ENCODE peak calls at places on chromosomes 2 and 18, in nine cellular contexts. L is CD4-positive, CD25-positive, alpha-beta regulatory T cell; T is AG04450; B is adipocyte; Q is adrenal gland; P is aorta; I is tibial artery; N is dorsolateral prefrontal cortex; U is GM23248. W is an unnamed sample.

GRCh38 chr18:58051765-58052460 is 7.9 kb downstream of the NEDD4L start:
- DNase-seq in I (no peak), Q (no peak), U (peak), P (no peak), N (no peak), L (peak), T (no peak), B (peak), W (no peak)

GRCh38 chr2:106261871-106262321 is 67.8 kb upstream of the UXS1 start:
- DNase-seq in N (no peak), U (no peak), I (no peak), L (no peak), P (no peak), B (no peak), Q (no peak), T (no peak), W (no peak)

GRCh38 chr2:191995285-191995684 is 148.4 kb upstream of the CAVIN2 start:
- DNase-seq in T (no peak), I (no peak), Q (no peak), L (no peak), B (no peak), N (no peak), P (no peak), U (peak), W (no peak)

GRCh38 chr2:183125659-183126341 is 1.6 kb downstream of the NUP35 start:
- DNase-seq in L (no peak), P (no peak), I (no peak), B (no peak), U (no peak), T (no peak), Q (no peak), N (no peak), W (no peak)

GRCh38 chr2:26018184-26018716 is 15.6 kb upstream of the RAB10 start:
- DNase-seq in L (no peak), I (peak), B (peak), Q (peak), U (peak), T (peak), N (peak), P (peak), W (no peak)

GRCh38 chr2:191020742-191021381 is 6.9 kb upstream of the STAT1 start:
- DNase-seq in T (peak), B (peak), P (no peak), N (no peak), U (peak), I (peak), L (peak), Q (peak), W (peak)

GRCh38 chr2:149857344-149857743 is 269.8 kb upstream of the MMADHC start:
- DNase-seq in P (no peak), N (no peak), T (no peak), I (no peak), U (peak), Q (no peak), L (no peak), B (peak), W (no peak)

GRCh38 chr2:188201639-188202038 is 90.0 kb upstream of the GULP1 start:
- DNase-seq in L (no peak), T (no peak), I (no peak), P (no peak), Q (no peak), N (no peak), U (no peak), B (no peak), W (no peak)

GRCh38 chr2:145764631-145765030 is 1244.7 kb upstream of the ZEB2 start:
- DNase-seq in I (peak), U (no peak), L (no peak), T (no peak), B (peak), N (no peak), Q (no peak), P (no peak), W (no peak)

GRCh38 chr2:113179446-113180045 is 5.8 kb downstream of the PSD4 start:
- DNase-seq in B (no peak), U (no peak), P (peak), I (no peak), T (no peak), L (no peak), N (no peak), Q (no peak), W (no peak)

GRCh38 chr2:71843391-71843850 is 304.2 kb downstream of the CYP26B1 start:
- DNase-seq in N (no peak), B (peak), Q (no peak), L (no peak), U (peak), T (no peak), I (no peak), P (peak), W (no peak)

GRCh38 chr2:230924470-230925341 is at the start of gene GPR55:
- DNase-seq in N (peak), U (no peak), B (no peak), T (no peak), I (peak), Q (no peak), L (peak), P (no peak), W (no peak)

GRCh38 chr2:207770602-207771404 is 1.1 kb upstream of the FZD5 start:
- DNase-seq in N (peak), B (peak), T (no peak), I (peak), U (peak), P (peak), L (peak), Q (no peak), W (no peak)
- H3K4me3 ChIP-seq in N (peak), B (peak), T (no peak), I (peak), U (peak), P (no peak), L (peak), Q (no peak), W (no peak)

GRCh38 chr2:62431512-62431911 is 74.5 kb downstream of the TMEM17 start:
- DNase-seq in L (no peak), U (no peak), N (no peak), I (no peak), T (no peak), P (no peak), B (no peak), Q (no peak), W (no peak)

GRCh38 chr2:62439425-62439824 is 66.6 kb downstream of the TMEM17 start:
- DNase-seq in B (no peak), L (no peak), U (no peak), I (no peak), T (no peak), N (no peak), Q (no peak), P (no peak), W (no peak)

GRCh38 chr2:62437785-62438184 is 68.2 kb downstream of the TMEM17 start:
- DNase-seq in I (no peak), T (no peak), N (no peak), U (no peak), Q (no peak), B (no peak), P (no peak), L (no peak), W (no peak)

GRCh38 chr2:62432407-62432806 is 73.6 kb downstream of the TMEM17 start:
- DNase-seq in L (no peak), U (no peak), N (no peak), Q (no peak), P (no peak), T (no peak), B (no peak), I (no peak), W (no peak)

DNA sequence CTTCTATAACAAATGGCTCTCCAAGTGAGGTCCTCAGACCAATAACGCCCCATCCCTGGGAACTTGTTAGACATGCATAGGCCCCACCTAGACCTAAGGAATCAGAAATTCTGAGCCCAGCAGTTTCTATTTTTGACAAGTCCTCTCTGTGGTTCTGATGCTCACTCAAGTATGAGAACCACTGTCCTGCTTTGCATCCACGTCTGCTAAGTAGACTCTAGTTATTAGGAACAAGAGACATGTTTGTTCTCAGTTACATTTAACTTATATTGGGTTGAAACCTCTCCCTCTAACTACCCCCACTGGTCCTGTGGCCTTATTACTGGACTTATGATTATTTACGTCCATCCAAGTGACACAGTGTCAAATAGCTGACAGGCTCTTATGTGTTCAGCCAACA is 70.3 kb downstream of the TMEM17 start:
- DNase-seq in T (no peak), N (no peak), Q (no peak), L (no peak), P (no peak), B (no peak), I (no peak), U (no peak), W (no peak)
- H3K4me3 ChIP-seq in T (no peak), N (no peak), Q (no peak), L (no peak), P (no peak), B (no peak), I (no peak), U (no peak), W (no peak)

DNA sequence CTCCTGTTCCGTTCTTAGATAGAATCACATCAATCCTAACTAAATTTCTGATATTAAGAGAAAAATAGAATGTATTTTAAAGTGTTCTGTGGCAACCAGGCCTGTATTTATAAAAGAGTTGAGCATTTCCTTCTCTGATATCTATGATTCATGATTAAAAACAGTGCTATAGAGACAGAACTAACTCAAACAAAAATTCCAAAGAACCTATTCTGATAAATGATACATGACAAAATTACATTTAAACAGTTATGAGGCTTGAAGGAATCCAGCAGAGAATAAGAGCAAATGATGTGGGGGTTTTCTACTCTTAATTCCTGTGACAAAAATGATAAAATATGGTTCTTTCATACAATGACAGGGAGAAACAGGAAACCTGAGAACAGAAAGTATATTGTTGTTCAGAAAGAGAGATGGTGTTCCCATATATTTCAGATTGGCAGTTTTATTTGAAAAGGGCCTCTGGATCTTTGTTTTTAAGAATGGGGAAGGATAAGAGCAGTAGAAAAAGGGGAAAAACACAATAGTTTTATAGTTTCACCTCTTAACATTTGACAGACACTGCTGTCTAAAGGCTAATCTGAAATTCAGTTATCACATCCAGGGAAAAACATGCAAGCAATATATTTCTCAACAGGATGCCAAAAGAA is 944.3 kb downstream of the LRP1B start:
- DNase-seq in B (peak), L (no peak), N (no peak), P (no peak), U (no peak), Q (no peak), I (no peak), T (no peak), W (no peak)
- H3K4me3 ChIP-seq in B (no peak), L (no peak), N (no peak), P (no peak), U (no peak), Q (no peak), I (no peak), T (no peak), W (no peak)

DNA sequence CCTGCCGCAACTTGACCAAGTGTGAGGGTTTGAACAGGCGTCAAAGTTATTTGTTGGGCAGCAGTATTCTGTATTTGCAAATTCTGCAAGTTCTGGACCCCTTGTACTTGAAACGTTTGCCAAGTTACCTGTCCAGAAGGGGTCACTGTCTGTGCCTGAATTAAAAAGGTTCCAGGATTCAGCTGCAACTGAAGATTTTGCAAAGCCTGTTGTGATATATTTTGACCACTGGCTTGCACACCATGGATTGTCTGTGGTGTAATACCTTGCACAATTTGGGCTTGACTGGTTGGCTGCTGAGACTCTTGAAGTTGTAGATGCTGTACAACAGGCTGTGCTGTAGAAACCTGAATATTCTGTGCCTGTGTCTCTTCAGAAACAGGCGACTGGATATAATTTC is 10.2 kb downstream of the SP3 start:
- DNase-seq in T (no peak), U (no peak), B (no peak), N (no peak), I (no peak), Q (no peak), P (no peak), L (no peak), W (no peak)
- H3K4me3 ChIP-seq in T (no peak), U (no peak), B (no peak), N (no peak), I (no peak), Q (no peak), P (no peak), L (peak), W (no peak)

GRCh38 chr2:218230882-218231281 is 13.9 kb downstream of the ARPC2 start:
- DNase-seq in T (no peak), P (no peak), B (peak), L (peak), Q (no peak), N (no peak), U (peak), I (no peak), W (peak)

GRCh38 chr2:218228366-218229092 is 11.5 kb downstream of the ARPC2 start:
- DNase-seq in P (no peak), N (no peak), Q (no peak), B (peak), I (no peak), T (no peak), L (no peak), U (no peak), W (no peak)

GRCh38 chr2:218226903-218227302 is 9.9 kb downstream of the ARPC2 start:
- DNase-seq in Q (no peak), L (no peak), U (no peak), I (no peak), P (no peak), N (no peak), T (no peak), B (no peak), W (no peak)

GRCh38 chr2:218229239-218229638 is 12.2 kb downstream of the ARPC2 start:
- DNase-seq in Q (no peak), U (peak), T (peak), I (peak), N (no peak), P (no peak), B (peak), L (peak), W (peak)

GRCh38 chr2:218229851-218230250 is 12.9 kb downstream of the ARPC2 start:
- DNase-seq in P (no peak), Q (no peak), B (peak), T (no peak), L (no peak), N (no peak), U (peak), I (no peak), W (no peak)
- H3K4me3 ChIP-seq in P (no peak), Q (no peak), B (no peak), T (no peak), L (peak), N (no peak), U (peak), I (no peak), W (no peak)

GRCh38 chr2:218982312-218983262 is 2.4 kb downstream of the FEV start:
- DNase-seq in L (no peak), B (no peak), N (no peak), P (no peak), U (no peak), Q (no peak), I (no peak), T (no peak), W (no peak)
- H3K4me3 ChIP-seq in L (no peak), B (no peak), N (peak), P (no peak), U (no peak), Q (no peak), I (peak), T (peak), W (no peak)

W was measured in Jurkat, Clone E6-1.